ENCODE peak calls at places on chromosomes 3 and 15, in five cellular contexts. N is midbrain, D is mesendoderm, L is T-helper 2 cell, E is BE2C. K is an unnamed sample.

GRCh38 chr3:124333931-124334640 is 342.2 kb upstream of the ROPN1 start:
- DNase-seq in N (no peak), D (peak), E (no peak), L (no peak), K (no peak)

GRCh38 chr3:117600112-117600511 is 890.5 kb downstream of the TUSC7 start:
- DNase-seq in L (no peak), D (no peak), E (no peak), N (no peak), K (peak)

GRCh38 chr15:45646220-45646619 is 11.4 kb downstream of the SQOR start:
- DNase-seq in N (no peak), L (no peak), D (no peak), E (no peak), K (peak)

GRCh38 chr3:143109861-143110260 is 9.7 kb upstream of the CHST2 start:
- DNase-seq in L (no peak), E (no peak), D (no peak), N (no peak), K (no peak)

GRCh38 chr3:126209741-126210140 is 29.4 kb upstream of the ALDH1L1 start:
- DNase-seq in N (no peak), E (no peak), L (no peak), D (no peak), K (no peak)

GRCh38 chr3:126101521-126101982 is 17.6 kb upstream of the SLC41A3 start:
- DNase-seq in L (no peak), D (no peak), E (no peak), N (peak), K (no peak)

GRCh38 chr15:77335298-77335697 is 84.6 kb downstream of the PEAK1 start:
- DNase-seq in D (no peak), L (no peak), E (peak), N (peak), K (no peak)

GRCh38 chr3:72186485-72186864 is 401.5 kb upstream of the PROK2 start:
- DNase-seq in D (no peak), E (no peak), N (no peak), L (no peak), K (no peak)

GRCh38 chr3:150407818-150408231 is 273 bp upstream of the TSC22D2 start:
- DNase-seq in L (no peak), D (peak), N (no peak), E (peak), K (no peak)

GRCh38 chr15:57312323-57313133 is 63.8 kb upstream of the CGNL1 start:
- DNase-seq in L (no peak), D (no peak), E (no peak), N (no peak), K (no peak)